ENCODE peak calls at places on chromosomes 16 and 17, in eight cellular contexts. N is gastrocnemius medialis; I is HFF-Myc; U is SW480; W is hippocampal formation; J is activated naive CD8-positive, alpha-beta T cell treated with anti-CD3 and anti-CD28 coated beads for 36 hours; K is activated CD8-positive, alpha-beta memory T cell treated with anti-CD3 and anti-CD28 coated beads for 1 hour; L is amygdala. R is an unnamed sample.

GRCh38 chr17:15278381-15278780 is 13.3 kb upstream of the PMP22 start:
- DNase-seq in N (no peak), I (no peak), U (no peak), W (no peak), J (no peak), K (no peak), L (no peak), R (no peak)

GRCh38 chr17:47803751-47804150 is 17.8 kb downstream of the OSBPL7 start:
- DNase-seq in N (no peak), I (no peak), U (no peak), W (no peak), J (no peak), K (no peak), L (no peak), R (no peak)

GRCh38 chr17:32310927-32311568 is 30.9 kb downstream of the C17orf75 start:
- DNase-seq in N (no peak), I (no peak), U (peak), W (peak), J (no peak), K (no peak), L (no peak), R (no peak)

GRCh38 chr16:77585852-77586251 is 136.5 kb upstream of the NUDT7 start:
- DNase-seq in N (no peak), I (no peak), U (peak), W (no peak), J (no peak), K (no peak), L (no peak), R (no peak)

GRCh38 chr17:28555022-28555421 is 2.6 kb upstream of the UNC119 start:
- DNase-seq in N (no peak), I (no peak), U (no peak), W (no peak), J (no peak), K (no peak), L (no peak), R (no peak)

GRCh38 chr17:70661342-70662222 is 492.2 kb downstream of the KCNJ2 start:
- DNase-seq in N (no peak), I (no peak), U (peak), W (no peak), J (no peak), K (no peak), L (no peak), R (peak)

GRCh38 chr16:67995423-67995822 is 3.9 kb downstream of the DPEP2 start:
- DNase-seq in N (no peak), I (no peak), U (no peak), W (no peak), J (peak), K (no peak), L (no peak), R (peak)

GRCh38 chr16:67166883-67167168 is 2.3 kb downstream of the HSF4 start:
- DNase-seq in N (no peak), I (no peak), U (no peak), W (no peak), J (no peak), K (no peak), L (no peak), R (no peak)

GRCh38 chr16:118857-119256 is 19.6 kb downstream of the NPRL3 start:
- DNase-seq in N (no peak), I (no peak), U (no peak), W (no peak), J (no peak), K (no peak), L (no peak), R (no peak)

GRCh38 chr17:68054296-68054900 is 18.9 kb downstream of the KPNA2 start:
- DNase-seq in N (no peak), I (peak), U (peak), W (no peak), J (no peak), K (no peak), L (no peak), R (no peak)

GRCh38 chr16:55263271-55264250 is 60.4 kb upstream of the IRX6 start:
- DNase-seq in N (peak), I (no peak), U (no peak), W (no peak), J (no peak), K (no peak), L (no peak), R (no peak)

GRCh38 chr16:79800016-79800608 is 199.6 kb upstream of the MAF start:
- DNase-seq in N (no peak), I (no peak), U (no peak), W (no peak), J (no peak), K (no peak), L (no peak), R (no peak)

GRCh38 chr17:9509236-9509813 is 66.3 kb downstream of the STX8 start:
- DNase-seq in N (no peak), I (no peak), U (no peak), W (no peak), J (no peak), K (no peak), L (no peak), R (no peak)

GRCh38 chr16:51941412-51941811 is 605.5 kb downstream of the TOX3 start:
- DNase-seq in N (no peak), I (no peak), U (no peak), W (no peak), J (no peak), K (no peak), L (no peak), R (no peak)

GRCh38 chr16:13234999-13235398 is 333.6 kb downstream of the SHISA9 start:
- DNase-seq in N (no peak), I (no peak), U (no peak), W (no peak), J (no peak), K (no peak), L (no peak), R (no peak)

GRCh38 chr17:58703887-58704286 is 11.5 kb downstream of the RAD51C start:
- DNase-seq in N (no peak), I (no peak), U (no peak), W (no peak), J (no peak), K (no peak), L (no peak), R (no peak)

GRCh38 chr16:88885693-88886253 is 19.3 kb upstream of the PABPN1L start:
- DNase-seq in N (no peak), I (no peak), U (no peak), W (no peak), J (no peak), K (no peak), L (no peak), R (no peak)

GRCh38 chr17:10631048-10631700 is 25.9 kb downstream of the MYH3 start:
- DNase-seq in N (no peak), I (no peak), U (no peak), W (no peak), J (peak), K (no peak), L (no peak), R (peak)

GRCh38 chr16:9316615-9317014 is 225.2 kb downstream of the HAPSTR1 start:
- DNase-seq in N (no peak), I (no peak), U (peak), W (no peak), J (no peak), K (no peak), L (no peak), R (peak)

GRCh38 chr16:69187891-69188451 is 1.0 kb downstream of the SNTB2 start:
- DNase-seq in N (peak), I (no peak), U (peak), W (peak), J (peak), K (no peak), L (no peak), R (peak)

GRCh38 chr17:17691468-17692263 is 10.4 kb downstream of the RAI1 start:
- DNase-seq in N (no peak), I (no peak), U (no peak), W (no peak), J (no peak), K (no peak), L (no peak), R (no peak)

GRCh38 chr16:82639666-82640336 is 13.0 kb downstream of the CDH13 start:
- DNase-seq in N (peak), I (no peak), U (peak), W (peak), J (peak), K (no peak), L (peak), R (peak)

GRCh38 chr17:31803494-31804213 is 55.4 kb downstream of the COPRS start:
- DNase-seq in N (no peak), I (no peak), U (peak), W (no peak), J (no peak), K (no peak), L (no peak), R (no peak)

GRCh38 chr17:41439375-41439774 is 1.4 kb downstream of the KRT38 start:
- DNase-seq in N (no peak), I (no peak), U (no peak), W (no peak), J (no peak), K (no peak), L (no peak), R (no peak)

GRCh38 chr16:85137323-85138072 is 25.2 kb upstream of the CIBAR2 start:
- DNase-seq in N (peak), I (peak), U (peak), W (peak), J (no peak), K (no peak), L (peak), R (peak)

GRCh38 chr16:88977028-88977844 is at the start of gene CBFA2T3:
- DNase-seq in N (peak), I (no peak), U (no peak), W (peak), J (no peak), K (no peak), L (peak), R (peak)

GRCh38 chr17:48618366-48618896 is 3.3 kb upstream of the HOXB8 start:
- DNase-seq in N (peak), I (peak), U (peak), W (peak), J (peak), K (peak), L (peak), R (peak)

GRCh38 chr16:88128556-88128955 is 177.3 kb downstream of the BANP start:
- DNase-seq in N (no peak), I (no peak), U (no peak), W (no peak), J (no peak), K (no peak), L (no peak), R (no peak)

R was measured in Calu3.